ENCODE peak calls at places on chromosomes 6 and 20, in ten cellular contexts. F, P, B, S, E, M, I, N, C and K are unnamed samples.

GRCh38 chr6:26329763-26330511 is 35.1 kb upstream of the BTN3A2 start:
- DNase-seq in M (peak; percentile 56), P (no peak), F (no peak), E (peak; percentile 78), C (no peak), B (peak; percentile 34), N (no peak), S (no peak), I (peak; percentile 68), K (no peak)

GRCh38 chr20:35700625-35701148 is 1.5 kb downstream of the ROMO1 start:
- DNase-seq in I (no peak), E (no peak), F (no peak), B (no peak), N (no peak), P (no peak), M (no peak), C (no peak), S (peak; percentile 59), K (no peak)

GRCh38 chr6:68635706-68636513 is 828 bp downstream of the ADGRB3 start:
- DNase-seq in B (no peak), N (peak; percentile 30), E (no peak), S (peak; percentile 73), F (no peak), M (peak; percentile 25), P (no peak), C (no peak), I (no peak), K (no peak)

GRCh38 chr6:52610745-52611355 is 34.0 kb upstream of the TRAM2 start:
- DNase-seq in C (no peak), B (no peak), F (no peak), S (no peak), I (peak; percentile 40), P (no peak), N (no peak), E (no peak), M (no peak), K (no peak)

GRCh38 chr6:82783587-82784253 is 281.9 kb downstream of the UBE3D start:
- DNase-seq in M (peak; percentile 10), I (peak; percentile 2), F (no peak), P (no peak), C (no peak), S (no peak), B (no peak), E (peak; percentile 7), N (no peak), K (no peak)

GRCh38 chr20:63493563-63494020 is 5.3 kb downstream of the EEF1A2 start:
- DNase-seq in E (no peak), I (no peak), F (peak; percentile 56), C (no peak), P (no peak), M (no peak), N (no peak), S (no peak), B (no peak), K (no peak)

GRCh38 chr6:122947355-122947754 is 48.7 kb upstream of the CLVS2 start:
- DNase-seq in F (no peak), M (no peak), S (no peak), C (no peak), E (peak; percentile 1), B (no peak), N (no peak), I (no peak), P (no peak), K (no peak)

GRCh38 chr20:63735859-63736718 is at the start of gene LIME1:
- DNase-seq in N (peak; percentile 23), C (no peak), I (no peak), M (peak; percentile 12), B (peak; percentile 83), F (peak; percentile 84), E (no peak), P (no peak), S (peak; percentile 67), K (no peak)

GRCh38 chr6:14824835-14825223 is 421.0 kb upstream of the JARID2 start:
- DNase-seq in M (no peak), B (no peak), N (no peak), S (no peak), C (no peak), P (no peak), E (no peak), I (no peak), F (no peak), K (no peak)

GRCh38 chr6:157329829-157330228 is 6.5 kb upstream of the TMEM242 start:
- DNase-seq in M (no peak), C (peak; percentile 7), P (no peak), F (no peak), E (no peak), I (peak; percentile 66), S (no peak), N (no peak), B (no peak), K (no peak)

GRCh38 chr20:62045118-62045517 is 20.6 kb downstream of the TAF4 start:
- DNase-seq in I (no peak), N (no peak), M (no peak), S (no peak), P (no peak), C (no peak), F (peak; percentile 49), B (no peak), E (no peak), K (no peak)

GRCh38 chr6:61585504-61585903 is 700.5 kb downstream of the KHDRBS2 start:
- DNase-seq in P (no peak), S (no peak), E (no peak), M (no peak), N (no peak), F (no peak), B (no peak), C (no peak), I (no peak), K (no peak)

GRCh38 chr6:61592238-61592637 is 693.8 kb downstream of the KHDRBS2 start:
- DNase-seq in P (no peak), M (no peak), B (no peak), F (no peak), S (no peak), E (no peak), N (no peak), C (no peak), I (no peak), K (no peak)

GRCh38 chr6:61586934-61587537 is 699.0 kb downstream of the KHDRBS2 start:
- DNase-seq in S (no peak), M (no peak), C (no peak), B (no peak), I (no peak), F (no peak), E (no peak), P (no peak), N (no peak), K (no peak)
- TF ChIP-seq EP300 in S (no peak), M (no peak), C (no peak), B (no peak), I (no peak), F (no peak), E (no peak), P (no peak), N (no peak), K (no peak)

GRCh38 chr20:7217606-7218005 is 450.1 kb downstream of the BMP2 start:
- DNase-seq in C (no peak), P (no peak), B (no peak), S (no peak), F (no peak), M (no peak), E (no peak), I (no peak), N (no peak), K (no peak)

GRCh38 chr20:7226156-7226555 is 458.7 kb downstream of the BMP2 start:
- DNase-seq in C (no peak), P (no peak), N (no peak), B (no peak), M (no peak), E (no peak), F (no peak), S (no peak), I (no peak), K (no peak)

GRCh38 chr20:7220755-7221154 is 453.3 kb downstream of the BMP2 start:
- DNase-seq in S (no peak), N (no peak), P (no peak), E (no peak), I (no peak), B (no peak), M (no peak), F (no peak), C (no peak), K (no peak)
- TF ChIP-seq CTCF in S (no peak), N (no peak), P (no peak), E (no peak), I (no peak), B (no peak), M (no peak), F (no peak), C (no peak), K (no peak)

GRCh38 chr20:436476-436875 is 25.9 kb downstream of the TBC1D20 start:
- DNase-seq in P (no peak), C (no peak), F (no peak), N (no peak), E (no peak), M (no peak), B (no peak), S (no peak), I (no peak), K (no peak)

GRCh38 chr20:440148-440547 is 22.2 kb downstream of the TBC1D20 start:
- DNase-seq in C (no peak), P (no peak), N (no peak), M (no peak), I (no peak), E (no peak), B (no peak), F (no peak), S (no peak), K (no peak)

GRCh38 chr20:438581-439469 is 23.5 kb downstream of the TBC1D20 start:
- DNase-seq in F (no peak), E (no peak), N (no peak), I (no peak), C (no peak), B (peak; percentile 41), M (no peak), S (no peak), P (no peak), K (peak; percentile 41)

GRCh38 chr20:435558-435957 is 26.8 kb downstream of the TBC1D20 start:
- DNase-seq in M (no peak), B (no peak), N (no peak), S (no peak), F (no peak), C (no peak), E (no peak), P (no peak), I (no peak), K (no peak)

GRCh38 chr20:437787-438486 is 24.4 kb downstream of the TBC1D20 start:
- DNase-seq in F (no peak), I (no peak), S (no peak), C (no peak), M (no peak), B (no peak), N (no peak), P (no peak), E (no peak), K (no peak)
- TF ChIP-seq POLR2A in F (no peak), I (peak; percentile 16), S (no peak), C (no peak), M (no peak), B (no peak), N (no peak), P (no peak), E (no peak), K (no peak)

DNA sequence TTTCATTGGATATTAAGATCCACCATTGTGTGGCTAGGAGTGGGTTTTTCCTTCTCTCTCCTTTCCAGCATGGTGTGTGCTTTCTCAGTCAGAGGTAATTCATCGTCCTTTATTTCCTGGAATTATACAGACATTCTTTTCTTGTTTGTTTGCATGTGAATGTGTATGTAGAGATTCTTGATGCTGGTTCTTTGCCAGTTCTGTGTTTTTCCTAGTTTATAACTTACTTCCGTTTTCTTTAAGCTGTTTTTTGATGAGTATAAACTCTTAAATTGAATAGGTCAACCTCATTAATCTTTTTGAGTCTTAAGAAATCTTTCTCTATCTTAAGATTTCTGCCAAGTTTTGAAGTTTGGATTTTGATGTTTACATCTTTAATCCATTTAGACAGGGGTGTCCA is 38.7 kb downstream of the IGF2R start:
- DNase-seq in P (no peak), M (no peak), E (no peak), N (no peak), C (no peak), S (no peak), I (no peak), F (no peak), B (no peak), K (no peak)
- TF ChIP-seq EP300 in P (no peak), M (no peak), E (no peak), N (no peak), C (no peak), S (no peak), I (no peak), F (no peak), B (no peak), K (no peak)